ENCODE peak calls at places on chromosomes 4 and X, in six cellular contexts. R is SK-N-SH, Y is PC-3, F is H9, O is GM23248, D is astrocyte. Z is an unnamed sample.

GRCh38 chrX:487836-488235 is 101.1 kb upstream of the PPP2R3B start:
- DNase-seq in O (no peak), D (no peak), R (no peak), F (no peak), Y (no peak), Z (no peak)

GRCh38 chr4:124321370-124321769 is 391.2 kb downstream of the ANKRD50 start:
- DNase-seq in D (peak), Y (peak), F (no peak), O (peak), R (no peak), Z (no peak)

GRCh38 chr4:105894570-105895323 is 524 bp upstream of the NPNT start:
- DNase-seq in R (no peak), Y (peak), O (peak), D (peak), F (peak), Z (peak)

GRCh38 chr4:48905363-48906015 is 1.1 kb downstream of the OCIAD2 start:
- DNase-seq in D (peak), R (peak), F (no peak), O (peak), Y (peak), Z (no peak)

GRCh38 chrX:10496345-10496965 is 123.9 kb downstream of the MID1 start:
- DNase-seq in O (peak), D (peak), R (peak), F (no peak), Y (no peak), Z (peak)

GRCh38 chr4:91288702-91289311 is 1015.0 kb upstream of the GRID2 start:
- DNase-seq in F (no peak), D (no peak), Y (no peak), O (no peak), R (no peak), Z (no peak)

GRCh38 chr4:21769404-21770147 is 179.0 kb downstream of the KCNIP4 start:
- DNase-seq in Y (peak), F (no peak), O (peak), R (no peak), D (peak), Z (no peak)

GRCh38 chrX:30876367-30876766 is 12.7 kb downstream of the TAB3 start:
- DNase-seq in O (no peak), F (no peak), Y (no peak), R (no peak), D (no peak), Z (no peak)

GRCh38 chrX:125757794-125758564 is 408.1 kb downstream of the DCAF12L2 start:
- DNase-seq in R (no peak), D (no peak), F (no peak), Y (no peak), O (no peak), Z (no peak)

GRCh38 chr4:117702353-117702752 is 331.9 kb upstream of the NDST3 start:
- DNase-seq in O (no peak), F (no peak), D (no peak), Y (no peak), R (no peak), Z (no peak)

GRCh38 chrX:13520931-13521330 is 48.5 kb upstream of the EGFL6 start:
- DNase-seq in D (no peak), Y (no peak), F (no peak), O (peak), R (no peak), Z (no peak)

GRCh38 chr4:59597536-59598232 is 1602.4 kb upstream of the ADGRL3 start:
- DNase-seq in Y (no peak), R (no peak), F (no peak), O (no peak), D (no peak), Z (no peak)

GRCh38 chr4:39641451-39641850 is 2.8 kb upstream of the SMIM14 start:
- DNase-seq in F (peak), O (no peak), R (no peak), Y (no peak), D (no peak), Z (no peak)

GRCh38 chr4:87049508-87049907 is 114.7 kb downstream of the AFF1 start:
- DNase-seq in F (no peak), D (no peak), O (no peak), Y (no peak), R (no peak), Z (no peak)

GRCh38 chr4:1191621-1192020 is 19.2 kb upstream of the SPON2 start:
- DNase-seq in Y (no peak), D (no peak), O (no peak), F (no peak), R (no peak), Z (no peak)

GRCh38 chr4:148376151-148376550 is 66.1 kb downstream of the NR3C2 start:
- DNase-seq in Y (peak), R (peak), D (peak), O (no peak), F (no peak), Z (peak)
- H3K9ac ChIP-seq in Y (no peak), R (no peak), D (no peak), O (no peak), F (no peak), Z (no peak)

GRCh38 chr4:57078685-57079521 is 31.3 kb downstream of the IGFBP7 start:
- DNase-seq in F (peak), O (no peak), R (no peak), Y (no peak), D (peak), Z (no peak)
- H3K9ac ChIP-seq in F (no peak), O (no peak), R (peak), Y (no peak), D (peak), Z (no peak)

GRCh38 chr4:13543648-13544555 is at the start of gene NKX3-2:
- DNase-seq in D (no peak), R (peak), F (no peak), Y (peak), O (peak), Z (no peak)

GRCh38 chr4:13543091-13543581 is 1.2 kb downstream of the NKX3-2 start:
- DNase-seq in O (no peak), Y (no peak), D (no peak), F (no peak), R (peak), Z (peak)

GRCh38 chr4:13546374-13546854 is 2.1 kb upstream of the NKX3-2 start:
- DNase-seq in R (peak), D (no peak), F (no peak), O (no peak), Y (no peak), Z (no peak)

GRCh38 chr4:13545394-13545808 is 1.1 kb upstream of the NKX3-2 start:
- DNase-seq in D (no peak), F (no peak), O (no peak), R (no peak), Y (no peak), Z (no peak)

DNA sequence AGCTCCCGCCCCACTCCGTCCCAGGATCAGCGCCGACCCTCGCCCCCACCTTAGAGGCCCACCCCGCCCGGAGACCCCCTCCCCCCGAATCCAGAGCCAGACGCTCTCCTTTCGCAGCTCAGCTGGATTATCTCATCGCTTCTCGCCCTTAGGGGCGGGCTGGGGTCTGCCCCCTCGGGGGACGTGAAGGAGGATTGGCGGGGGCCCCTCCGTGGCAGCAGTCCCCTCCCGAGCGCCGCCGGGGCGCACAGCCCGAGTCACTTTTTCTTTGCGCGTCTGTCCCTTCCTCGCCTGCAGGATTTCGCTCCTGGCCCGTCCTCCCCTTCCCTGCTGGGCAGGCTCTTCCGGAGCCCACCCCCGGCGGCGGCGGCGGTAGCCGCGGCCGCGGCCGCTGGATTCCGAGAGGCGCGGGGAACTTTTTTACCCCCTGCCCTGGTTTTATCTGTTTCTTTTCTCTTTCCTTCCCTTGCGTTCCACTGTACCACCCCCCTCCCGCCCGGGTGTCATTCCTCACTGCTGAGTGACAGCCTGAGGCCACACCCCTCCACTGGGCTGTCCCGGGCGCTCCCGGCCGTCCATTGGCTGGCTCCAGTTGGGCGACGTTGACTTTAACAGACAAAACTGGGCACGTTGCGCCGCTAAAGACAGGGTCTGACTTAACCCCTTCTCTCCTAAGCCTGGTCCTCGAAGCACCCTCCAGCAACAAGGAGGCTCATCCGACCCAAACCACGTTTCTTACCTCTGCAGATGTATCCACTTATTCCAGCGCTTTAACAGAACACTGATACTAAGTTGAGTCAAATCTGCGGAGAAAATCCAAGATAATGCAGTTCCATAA is 467 bp upstream of the NKX3-2 start:
- DNase-seq in F (peak), R (peak), Y (peak), O (peak), D (peak), Z (no peak)
- H3K9ac ChIP-seq in F (no peak), R (no peak), Y (no peak), O (no peak), D (peak), Z (no peak)

DNA sequence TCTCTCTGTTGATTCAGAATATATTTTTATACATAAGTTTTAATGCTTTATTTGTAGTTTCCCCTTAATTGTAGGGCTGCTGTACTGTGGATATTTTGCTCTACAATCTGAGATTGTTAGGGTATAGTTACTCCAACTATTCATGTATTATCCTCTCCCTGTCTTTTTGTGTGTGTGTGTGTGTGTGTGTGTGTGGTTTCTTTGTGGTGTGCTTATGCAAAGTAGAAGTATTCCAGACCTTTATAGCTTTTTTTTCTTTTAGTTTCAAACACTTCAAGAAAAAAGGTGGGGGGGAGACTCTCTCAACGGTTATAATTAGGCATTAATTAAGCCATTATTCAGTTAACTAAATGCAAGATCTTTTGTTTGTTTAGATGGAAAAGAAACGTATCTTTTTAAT is 6.7 kb downstream of the SMAD1 start:
- DNase-seq in F (no peak), Y (no peak), D (no peak), O (no peak), R (no peak), Z (peak)
- H3K9ac ChIP-seq in F (no peak), Y (no peak), D (no peak), O (no peak), R (no peak), Z (peak)

DNA sequence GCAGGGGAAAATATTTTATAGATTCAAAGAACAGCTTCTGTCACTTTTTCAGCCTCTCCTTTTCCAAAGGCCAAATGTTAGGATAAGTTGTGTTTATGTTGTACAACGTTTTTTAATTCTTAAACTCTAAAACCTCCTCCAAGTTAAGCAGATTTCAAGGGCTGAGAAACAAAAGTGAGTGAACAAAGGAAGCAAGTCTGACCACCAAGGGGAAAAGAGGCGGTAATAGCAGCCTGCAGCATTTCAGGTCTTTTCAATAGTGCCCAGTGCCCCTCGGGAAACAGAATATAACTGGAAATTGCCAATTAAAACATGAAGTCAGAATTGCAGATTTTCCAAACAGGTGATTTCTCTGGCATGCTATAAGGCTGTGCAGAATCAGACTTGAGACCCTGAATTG is 510.0 kb upstream of the HTR2C start:
- DNase-seq in R (no peak), D (no peak), O (no peak), Y (no peak), F (no peak), Z (no peak)
- H3K9ac ChIP-seq in R (no peak), D (no peak), O (no peak), Y (no peak), F (no peak), Z (no peak)

GRCh38 chrX:19758536-19758935 is 128.9 kb downstream of the SH3KBP1 start:
- DNase-seq in R (no peak), F (no peak), O (peak), Y (peak), D (peak), Z (no peak)
- H3K9ac ChIP-seq in R (no peak), F (no peak), O (no peak), Y (no peak), D (no peak), Z (no peak)

GRCh38 chr4:112510191-112510467 is 5.9 kb downstream of the NEUROG2 start:
- DNase-seq in R (peak), D (no peak), O (no peak), F (no peak), Y (no peak), Z (no peak)

GRCh38 chr4:112510468-112511293 is 5.3 kb downstream of the NEUROG2 start:
- DNase-seq in Y (no peak), O (no peak), D (no peak), R (peak), F (peak), Z (no peak)

GRCh38 chr4:112511294-112512118 is 4.5 kb downstream of the NEUROG2 start:
- DNase-seq in R (no peak), O (no peak), D (no peak), F (no peak), Y (no peak), Z (no peak)

GRCh38 chr4:112514079-112514448 is 1.9 kb downstream of the NEUROG2 start:
- DNase-seq in R (peak), F (peak), D (no peak), Y (no peak), O (no peak), Z (peak)

DNA sequence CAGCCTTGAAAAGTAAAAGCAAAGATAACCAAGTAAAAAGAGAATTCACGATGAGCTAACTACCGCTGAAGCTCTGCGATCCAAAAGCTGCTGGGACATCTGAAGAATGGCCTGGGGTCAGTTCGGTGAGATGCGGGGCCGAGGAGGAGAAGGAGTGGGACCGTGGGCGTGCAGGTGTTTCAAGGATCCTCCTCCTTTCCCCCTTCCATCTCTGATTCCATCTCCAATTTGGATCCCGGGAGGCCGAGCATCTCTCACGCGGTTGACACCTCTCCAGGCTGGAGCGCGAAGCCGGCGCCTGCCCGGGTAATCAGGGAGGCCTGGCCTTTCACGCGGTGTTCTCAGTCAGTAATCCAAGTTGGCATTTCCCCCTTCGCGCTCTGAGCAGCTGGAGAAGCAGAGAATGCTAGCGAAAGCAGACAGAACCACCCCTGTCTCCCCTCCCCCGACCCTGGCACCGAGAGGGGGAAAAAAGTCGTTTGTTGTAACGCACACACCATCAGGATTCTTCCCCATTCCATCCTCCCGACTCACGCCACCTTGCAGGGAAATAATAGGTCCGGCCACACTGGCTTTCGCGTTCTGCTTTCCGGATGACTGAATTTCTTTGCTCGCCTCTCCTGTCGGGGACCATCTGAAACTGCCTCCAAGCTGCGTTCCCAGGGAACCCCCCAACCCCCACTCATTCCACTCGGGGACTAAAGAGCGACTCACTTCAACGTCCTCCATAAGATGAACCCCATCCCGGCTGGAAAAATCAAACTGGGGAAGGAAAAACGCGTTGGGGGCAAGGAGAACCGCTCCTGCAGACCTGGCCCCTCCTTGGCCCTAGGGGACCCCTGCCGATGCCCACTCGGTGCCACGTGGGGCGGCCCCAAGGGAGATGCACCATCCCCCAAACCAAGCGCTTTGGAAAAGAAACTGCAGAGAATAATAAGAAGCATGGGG is 6.5 kb downstream of the NEUROG2 start:
- DNase-seq in D (peak), O (peak), F (peak), R (peak), Y (peak), Z (no peak)
- H3K9ac ChIP-seq in D (no peak), O (no peak), F (no peak), R (no peak), Y (no peak), Z (no peak)

GRCh38 chr4:75031746-75032145 is 98.8 kb downstream of the PARM1 start:
- DNase-seq in Y (no peak), F (no peak), O (no peak), R (no peak), D (no peak), Z (no peak)
- H3K9ac ChIP-seq in Y (no peak), F (no peak), O (no peak), R (no peak), D (no peak), Z (no peak)

Z was measured in MM.1S.